ENCODE peak calls at places on chromosomes 2 and 18, in eight cellular contexts. M is endothelial cell of umbilical vein, G is neural crest cell, Z is tibial artery, W is upper lobe of right lung, P is GM20000, S is activated B cell treated with CpG ODN at 0.5 μM for 24 hours, R is adrenal gland. V is an unnamed sample.

GRCh38 chr2:126796931-126797621 is 101.6 kb upstream of the TEX51 start:
- DNase-seq in M (no peak), G (no peak), Z (peak), W (peak), P (no peak), S (no peak), R (no peak), V (no peak)

GRCh38 chr18:47912794-47913594 is 17.5 kb downstream of the SMAD2 start:
- DNase-seq in M (no peak), G (no peak), Z (no peak), W (no peak), P (no peak), S (no peak), R (no peak), V (no peak)

GRCh38 chr2:110167326-110167955 is 37.4 kb downstream of the NPHP1 start:
- DNase-seq in M (no peak), G (no peak), Z (no peak), W (no peak), P (no peak), S (no peak), R (no peak), V (no peak)

GRCh38 chr2:205614965-205615364 is 67.3 kb upstream of the NRP2 start:
- DNase-seq in M (no peak), G (no peak), Z (no peak), W (no peak), P (no peak), S (no peak), R (no peak), V (no peak)

GRCh38 chr2:219417374-219417773 is 803 bp upstream of the DES start:
- DNase-seq in M (no peak), G (no peak), Z (no peak), W (no peak), P (no peak), S (no peak), R (no peak), V (no peak)

GRCh38 chr2:8049111-8049720 is 632.6 kb upstream of the ID2 start:
- DNase-seq in M (no peak), G (no peak), Z (no peak), W (no peak), P (no peak), S (no peak), R (no peak), V (no peak)

GRCh38 chr2:220432645-220433044 is 805.2 kb downstream of the SLC4A3 start:
- DNase-seq in M (no peak), G (no peak), Z (no peak), W (no peak), P (peak), S (no peak), R (no peak), V (no peak)

GRCh38 chr2:134791606-134792005 is 46.8 kb upstream of the ACMSD start:
- DNase-seq in M (no peak), G (no peak), Z (no peak), W (no peak), P (no peak), S (no peak), R (no peak), V (no peak)

GRCh38 chr2:109264595-109265328 is 135.8 kb downstream of the SH3RF3 start:
- DNase-seq in M (peak), G (no peak), Z (peak), W (peak), P (no peak), S (no peak), R (no peak), V (no peak)

GRCh38 chr2:41992700-41993070 is 55.1 kb upstream of the PKDCC start:
- DNase-seq in M (no peak), G (no peak), Z (no peak), W (no peak), P (no peak), S (no peak), R (no peak), V (no peak)

GRCh38 chr2:40535891-40536290 is 84.0 kb upstream of the SLC8A1 start:
- DNase-seq in M (no peak), G (no peak), Z (no peak), W (no peak), P (no peak), S (no peak), R (no peak), V (no peak)

GRCh38 chr2:157312866-157313486 is 12.6 kb downstream of the ERMN start:
- DNase-seq in M (no peak), G (no peak), Z (no peak), W (no peak), P (no peak), S (no peak), R (no peak), V (no peak)

GRCh38 chr2:179825494-179825893 is 35.9 kb downstream of the ZNF385B start:
- DNase-seq in M (no peak), G (no peak), Z (no peak), W (no peak), P (no peak), S (no peak), R (no peak), V (no peak)

GRCh38 chr2:173146590-173146989 is 70.9 kb downstream of the MAP3K20 start:
- DNase-seq in M (no peak), G (no peak), Z (no peak), W (no peak), P (no peak), S (no peak), R (no peak), V (no peak)

GRCh38 chr2:208827549-208828221 is 421.1 kb downstream of the PTH2R start:
- DNase-seq in M (no peak), G (no peak), Z (no peak), W (no peak), P (no peak), S (no peak), R (no peak), V (no peak)

GRCh38 chr2:43826305-43827250 is 12.1 kb downstream of the ABCG5 start:
- DNase-seq in M (no peak), G (no peak), Z (no peak), W (no peak), P (no peak), S (no peak), R (no peak), V (no peak)

DNA sequence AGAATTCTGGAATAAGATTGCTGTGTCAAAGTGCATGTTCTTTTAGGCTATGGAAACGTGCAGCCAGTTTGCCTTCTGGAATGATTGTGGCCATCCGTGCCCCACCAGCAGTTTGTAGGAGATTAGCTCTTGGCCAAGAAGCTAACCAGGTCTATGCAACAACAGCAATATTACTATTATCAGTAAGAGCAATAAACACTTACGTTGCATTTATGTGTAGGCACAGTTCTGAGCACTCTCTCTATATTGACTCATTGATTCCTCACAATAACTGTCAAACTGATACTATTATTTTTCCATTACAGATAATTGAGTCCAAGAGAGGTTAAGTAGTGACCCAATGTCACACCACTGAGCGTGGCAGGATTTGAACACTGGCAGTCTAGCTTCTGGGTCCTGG is 186.4 kb downstream of the DYSF start:
- DNase-seq in M (no peak), G (no peak), Z (no peak), W (no peak), P (no peak), S (no peak), R (no peak), V (no peak)
- TF ChIP-seq CTCF in M (no peak), G (no peak), Z (no peak), W (no peak), P (no peak), S (no peak), R (no peak), V (no peak)

GRCh38 chr2:227748079-227748478 is 2.4 kb downstream of the SCYGR8 start:
- DNase-seq in M (peak), G (peak), Z (no peak), W (no peak), P (no peak), S (no peak), R (no peak), V (no peak)
- TF ChIP-seq CTCF in M (peak), G (peak), Z (no peak), W (no peak), P (no peak), S (no peak), R (no peak), V (peak)

GRCh38 chr18:3391704-3392466 is 58.1 kb upstream of the TGIF1 start:
- DNase-seq in M (no peak), G (no peak), Z (no peak), W (no peak), P (no peak), S (no peak), R (no peak), V (no peak)

GRCh38 chr18:3392467-3392855 is 57.5 kb upstream of the TGIF1 start:
- DNase-seq in M (no peak), G (no peak), Z (no peak), W (no peak), P (no peak), S (no peak), R (no peak), V (no peak)

GRCh38 chr18:3389977-3390376 is 60.0 kb upstream of the TGIF1 start:
- DNase-seq in M (no peak), G (no peak), Z (no peak), W (no peak), P (no peak), S (no peak), R (no peak), V (no peak)

GRCh38 chr18:3388323-3388722 is 61.6 kb upstream of the TGIF1 start:
- DNase-seq in M (no peak), G (no peak), Z (no peak), W (no peak), P (no peak), S (no peak), R (no peak), V (no peak)

GRCh38 chr18:3388980-3389379 is 61.0 kb upstream of the TGIF1 start:
- DNase-seq in M (no peak), G (no peak), Z (no peak), W (no peak), P (no peak), S (no peak), R (no peak), V (no peak)
- TF ChIP-seq CTCF in M (no peak), G (no peak), Z (no peak), W (no peak), P (no peak), S (no peak), R (no peak), V (no peak)

GRCh38 chr2:207473203-207473865 is 56.4 kb upstream of the CREB1 start:
- DNase-seq in M (peak), G (peak), Z (no peak), W (no peak), P (peak), S (no peak), R (no peak), V (no peak)
- TF ChIP-seq CTCF in M (peak), G (peak), Z (peak), W (peak), P (peak), S (no peak), R (peak), V (no peak)

DNA sequence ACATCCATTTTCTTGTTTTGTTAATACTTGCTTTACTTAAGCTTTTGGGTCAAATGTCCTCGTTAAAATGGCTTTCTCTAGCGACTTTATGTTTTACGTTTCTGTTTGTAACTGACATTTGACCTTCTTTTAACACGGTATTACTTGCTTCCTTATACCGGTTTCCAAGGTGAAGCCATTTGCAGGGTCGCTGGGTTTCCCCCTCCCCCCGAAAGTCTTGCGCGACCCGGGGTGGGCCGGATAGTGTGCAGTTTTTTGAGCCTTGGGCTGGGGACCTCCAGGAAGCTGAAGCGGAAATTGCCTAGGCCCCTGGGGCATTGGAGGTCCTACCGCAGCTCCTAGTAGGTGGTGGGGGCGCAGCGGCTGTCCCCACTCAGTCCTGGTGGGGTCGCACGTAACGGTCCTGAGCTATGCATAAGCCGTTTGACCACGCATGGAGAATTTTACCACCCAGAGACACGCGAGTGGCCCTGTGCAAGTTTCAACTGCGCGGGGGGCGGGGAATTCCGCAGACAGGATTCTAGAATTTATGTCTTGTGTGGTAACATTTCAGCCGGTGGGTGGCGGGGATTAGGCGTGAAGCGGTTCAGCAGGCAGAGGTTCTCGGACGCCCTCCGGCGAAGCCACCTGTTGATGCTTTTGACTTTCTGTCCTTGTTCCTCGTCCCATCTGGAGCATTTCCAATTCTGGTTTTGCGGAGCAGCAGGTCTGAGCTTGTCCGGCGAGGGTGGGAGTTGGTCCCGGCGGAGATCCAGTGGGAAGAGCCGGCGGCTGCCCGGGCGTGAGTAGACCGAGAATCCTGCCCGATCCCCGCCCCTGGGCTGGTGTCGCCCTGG is 2.4 kb downstream of the CFLAR start:
- DNase-seq in M (peak), G (peak), Z (peak), W (peak), P (peak), S (peak), R (peak), V (peak)
- TF ChIP-seq CTCF in M (peak), G (peak), Z (peak), W (peak), P (peak), S (no peak), R (peak), V (no peak)

GRCh38 chr2:9617749-9618148 is 13.0 kb downstream of the YWHAQ start:
- DNase-seq in M (no peak), G (no peak), Z (no peak), W (no peak), P (no peak), S (no peak), R (no peak), V (no peak)
- TF ChIP-seq CTCF in M (no peak), G (no peak), Z (no peak), W (no peak), P (no peak), S (no peak), R (no peak), V (no peak)

V was measured in mesothelial cell of epicardium.